ENCODE peak calls at places on chromosomes 13 and 19, in four cellular contexts. R is esophagus squamous epithelium, E is astrocyte, M is neuronal stem cell. W is an unnamed sample. For H3K9me3, the result is how much of the 10 kb centered on the place peaks cover.

GRCh38 chr19:4795400-4795799 is 3.9 kb downstream of the FEM1A start:
- DNase-seq in R (no peak), E (peak), M (no peak), W (no peak)

GRCh38 chr13:77521595-77522367 is 13.7 kb upstream of the SCEL start:
- DNase-seq in R (no peak), E (peak), M (no peak), W (peak)

GRCh38 chr13:82458169-82458568 is 1424.1 kb downstream of the SLITRK1 start:
- DNase-seq in R (no peak), E (no peak), M (no peak), W (no peak)

GRCh38 chr19:5434351-5434917 is 20.8 kb upstream of the ZNRF4 start:
- DNase-seq in R (no peak), E (peak), M (no peak), W (no peak)

GRCh38 chr13:109058071-109058470 is 428.7 kb downstream of the MYO16 start:
- DNase-seq in R (no peak), E (no peak), M (no peak), W (no peak)

GRCh38 chr13:81726037-81726726 is 1385.3 kb upstream of the SPRY2 start:
- DNase-seq in R (no peak), E (no peak), M (no peak), W (peak)

GRCh38 chr13:40697711-40698110 is 31.3 kb upstream of the FOXO1 start:
- DNase-seq in R (no peak), E (no peak), M (no peak), W (no peak)

GRCh38 chr19:709965-710714 is 1.4 kb downstream of the PALM start:
- DNase-seq in R (no peak), E (no peak), M (no peak), W (no peak)

GRCh38 chr19:30053558-30053957 is 111.5 kb downstream of the URI1 start:
- DNase-seq in R (no peak), E (no peak), M (no peak), W (no peak)

GRCh38 chr19:13796301-13797057 is 1.2 kb downstream of the ZSWIM4 start:
- DNase-seq in R (no peak), E (peak), M (no peak), W (peak)

GRCh38 chr19:35076026-35076370 is 34.5 kb downstream of the HPN start:
- DNase-seq in R (no peak), E (no peak), M (no peak), W (no peak)

GRCh38 chr13:99442273-99442895 is 58.9 kb upstream of the TM9SF2 start:
- DNase-seq in R (no peak), E (no peak), M (peak), W (peak)

GRCh38 chr19:45253396-45254027 is 2.4 kb downstream of the MARK4 start:
- DNase-seq in R (no peak), E (peak), M (no peak), W (no peak)

GRCh38 chr13:92413452-92413851 is 813.2 kb upstream of the GPC6 start:
- DNase-seq in R (no peak), E (no peak), M (no peak), W (no peak)

GRCh38 chr13:72221276-72221962 is 354.4 kb upstream of the DACH1 start:
- DNase-seq in R (no peak), E (no peak), M (no peak), W (no peak)

GRCh38 chr13:96650301-96650886 is 343.9 kb downstream of the OXGR1 start:
- DNase-seq in R (no peak), E (peak), M (no peak), W (no peak)
- H3K4me3 ChIP-seq in R (no peak), E (no peak), M (no peak), W (no peak)

GRCh38 chr19:46621191-46622117 is 3.4 kb downstream of the PTGIR start:
- DNase-seq in R (no peak), E (no peak), M (no peak), W (no peak)

GRCh38 chr19:46620716-46621115 is 4.2 kb downstream of the PTGIR start:
- DNase-seq in R (no peak), E (peak), M (no peak), W (no peak)

GRCh38 chr19:46618670-46619231 is 6.1 kb downstream of the PTGIR start:
- DNase-seq in R (no peak), E (peak), M (no peak), W (no peak)

GRCh38 chr19:46622118-46622446 is 2.8 kb downstream of the PTGIR start:
- DNase-seq in R (no peak), E (no peak), M (no peak), W (no peak)

DNA sequence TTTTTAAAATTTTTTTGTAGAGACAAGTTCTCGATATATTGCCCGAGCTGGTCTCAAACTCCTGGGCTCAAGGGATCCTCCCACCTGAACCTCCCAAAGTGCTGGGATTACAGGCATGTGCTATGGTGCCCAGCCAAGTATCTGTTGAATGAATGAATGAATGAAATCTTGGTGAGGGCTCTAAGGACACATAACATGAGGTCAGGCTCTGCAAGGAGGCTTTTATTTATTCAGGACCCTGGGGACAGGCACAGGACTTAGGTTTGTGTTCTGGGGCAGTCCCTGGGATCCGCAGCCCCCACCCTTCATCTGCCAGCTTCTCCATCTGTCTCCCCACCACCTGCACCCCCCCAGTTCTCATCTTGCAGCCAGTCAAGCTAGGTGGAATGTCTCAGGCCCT is 4.6 kb downstream of the PTGIR start:
- DNase-seq in R (no peak), E (no peak), M (no peak), W (no peak)
- H3K9me3 ChIP-seq in R (under half), E (under half), M (under half), W (under half)

GRCh38 chr13:48506092-48506701 is 26.7 kb downstream of the RCBTB2 start:
- DNase-seq in R (no peak), E (no peak), M (no peak), W (peak)
- H3K4me3 ChIP-seq in R (peak), E (no peak), M (no peak), W (no peak)

DNA sequence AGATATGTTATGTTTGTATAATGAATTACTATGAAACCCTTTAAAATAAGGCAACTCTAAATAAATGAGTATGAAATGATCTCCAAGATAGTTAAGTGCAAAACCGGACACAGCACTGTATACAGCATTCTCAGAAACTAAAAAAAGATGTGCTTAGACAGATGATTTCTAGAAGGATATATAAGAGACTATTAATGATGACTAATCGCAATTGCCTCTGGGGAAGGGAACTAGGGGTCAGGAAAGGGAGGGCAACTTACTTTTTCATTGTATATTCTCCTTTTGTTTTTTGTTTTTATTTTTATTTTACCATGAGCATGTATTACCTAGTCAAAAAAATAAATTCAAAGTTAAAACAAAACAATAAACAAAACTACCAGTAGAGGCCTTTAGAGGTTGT is 12.8 kb downstream of the PEG3 start:
- DNase-seq in R (no peak), E (no peak), M (no peak), W (no peak)
- H3K9me3 ChIP-seq in R (under half), E (under half), M (under half), W (under half)

GRCh38 chr13:44112700-44113329 is 233.1 kb downstream of the LACC1 start:
- DNase-seq in R (no peak), E (no peak), M (no peak), W (no peak)
- H3K4me3 ChIP-seq in R (no peak), E (no peak), M (no peak), W (no peak)

GRCh38 chr19:57934820-57935665 is at the start of gene ZNF418:
- DNase-seq in R (no peak), E (peak), M (peak), W (peak)
- H3K9me3 ChIP-seq in R (under half), E (under half), M (under half), W (under half)

GRCh38 chr19:48615145-48616040 is 517 bp upstream of the FAM83E start:
- DNase-seq in R (no peak), E (no peak), M (no peak), W (no peak)
- H3K4me3 ChIP-seq in R (no peak), E (no peak), M (no peak), W (no peak)

GRCh38 chr13:33934936-33935510 is 117.1 kb downstream of the RFC3 start:
- DNase-seq in R (no peak), E (no peak), M (no peak), W (no peak)
- H3K9me3 ChIP-seq in R (under half), E (under half), M (under half), W (under half)

W was measured in prostate gland.